ENCODE peak calls at places on chromosome 1, in eight cellular contexts. One of them, this sample, is unnamed.

GRCh38 chr1:24900486-24900849 is 29.6 kb downstream of the RUNX3 start:
- DNase-seq in foreskin fibroblast: no peak
- DNase-seq in sciatic nerve: peak
- DNase-seq in stimulated activated CD8-positive, alpha-beta memory T cell treated with anti-CD3 and anti-CD28 coated beads, Interleukin-4, amount 100 ng/mL, for 1 hour: no peak
- DNase-seq in heart right ventricle: no peak
- DNase-seq in RCC 7860: no peak
- DNase-seq in mesothelial cell of epicardium: no peak
- DNase-seq in activated CD4-positive, alpha-beta memory T cell treated with anti-CD3 and anti-CD28 coated beads, Interleukin-2, amount 10 ng/mL, durations not matched to agents 7 days and 5 days: peak
- DNase-seq in this sample: no peak

GRCh38 chr1:229364216-229365065 is 21.6 kb upstream of the CCSAP start:
- DNase-seq in foreskin fibroblast: no peak
- DNase-seq in sciatic nerve: no peak
- DNase-seq in stimulated activated CD8-positive, alpha-beta memory T cell treated with anti-CD3 and anti-CD28 coated beads, Interleukin-4, amount 100 ng/mL, for 1 hour: no peak
- DNase-seq in heart right ventricle: no peak
- DNase-seq in RCC 7860: no peak
- DNase-seq in mesothelial cell of epicardium: no peak
- DNase-seq in activated CD4-positive, alpha-beta memory T cell treated with anti-CD3 and anti-CD28 coated beads, Interleukin-2, amount 10 ng/mL, durations not matched to agents 7 days and 5 days: no peak
- DNase-seq in this sample: no peak

GRCh38 chr1:181503130-181503810 is 20.0 kb downstream of the CACNA1E start:
- DNase-seq in foreskin fibroblast: no peak
- DNase-seq in sciatic nerve: no peak
- DNase-seq in stimulated activated CD8-positive, alpha-beta memory T cell treated with anti-CD3 and anti-CD28 coated beads, Interleukin-4, amount 100 ng/mL, for 1 hour: no peak
- DNase-seq in heart right ventricle: no peak
- DNase-seq in RCC 7860: no peak
- DNase-seq in mesothelial cell of epicardium: no peak
- DNase-seq in activated CD4-positive, alpha-beta memory T cell treated with anti-CD3 and anti-CD28 coated beads, Interleukin-2, amount 10 ng/mL, durations not matched to agents 7 days and 5 days: no peak
- DNase-seq in this sample: no peak

GRCh38 chr1:201226859-201227488 is 36.4 kb downstream of the IGFN1 start:
- DNase-seq in foreskin fibroblast: no peak
- DNase-seq in sciatic nerve: peak
- DNase-seq in stimulated activated CD8-positive, alpha-beta memory T cell treated with anti-CD3 and anti-CD28 coated beads, Interleukin-4, amount 100 ng/mL, for 1 hour: no peak
- DNase-seq in heart right ventricle: no peak
- DNase-seq in RCC 7860: no peak
- DNase-seq in mesothelial cell of epicardium: no peak
- DNase-seq in activated CD4-positive, alpha-beta memory T cell treated with anti-CD3 and anti-CD28 coated beads, Interleukin-2, amount 10 ng/mL, durations not matched to agents 7 days and 5 days: peak
- DNase-seq in this sample: no peak

GRCh38 chr1:41277371-41277994 is 35.4 kb upstream of the SCMH1 start:
- DNase-seq in foreskin fibroblast: no peak
- DNase-seq in sciatic nerve: no peak
- DNase-seq in stimulated activated CD8-positive, alpha-beta memory T cell treated with anti-CD3 and anti-CD28 coated beads, Interleukin-4, amount 100 ng/mL, for 1 hour: no peak
- DNase-seq in heart right ventricle: no peak
- DNase-seq in RCC 7860: no peak
- DNase-seq in mesothelial cell of epicardium: no peak
- DNase-seq in activated CD4-positive, alpha-beta memory T cell treated with anti-CD3 and anti-CD28 coated beads, Interleukin-2, amount 10 ng/mL, durations not matched to agents 7 days and 5 days: no peak
- DNase-seq in this sample: no peak

GRCh38 chr1:166113630-166114029 is 53.2 kb downstream of the FAM78B start:
- DNase-seq in foreskin fibroblast: no peak
- DNase-seq in sciatic nerve: no peak
- DNase-seq in stimulated activated CD8-positive, alpha-beta memory T cell treated with anti-CD3 and anti-CD28 coated beads, Interleukin-4, amount 100 ng/mL, for 1 hour: no peak
- DNase-seq in heart right ventricle: no peak
- DNase-seq in RCC 7860: no peak
- DNase-seq in mesothelial cell of epicardium: no peak
- DNase-seq in activated CD4-positive, alpha-beta memory T cell treated with anti-CD3 and anti-CD28 coated beads, Interleukin-2, amount 10 ng/mL, durations not matched to agents 7 days and 5 days: no peak
- DNase-seq in this sample: no peak

GRCh38 chr1:107649023-107649422 is 316.0 kb downstream of the VAV3 start:
- DNase-seq in foreskin fibroblast: no peak
- DNase-seq in sciatic nerve: no peak
- DNase-seq in stimulated activated CD8-positive, alpha-beta memory T cell treated with anti-CD3 and anti-CD28 coated beads, Interleukin-4, amount 100 ng/mL, for 1 hour: no peak
- DNase-seq in heart right ventricle: no peak
- DNase-seq in RCC 7860: peak
- DNase-seq in mesothelial cell of epicardium: no peak
- DNase-seq in activated CD4-positive, alpha-beta memory T cell treated with anti-CD3 and anti-CD28 coated beads, Interleukin-2, amount 10 ng/mL, durations not matched to agents 7 days and 5 days: no peak
- DNase-seq in this sample: no peak

GRCh38 chr1:83822206-83822605 is 176.7 kb downstream of the TTLL7 start:
- DNase-seq in foreskin fibroblast: no peak
- DNase-seq in sciatic nerve: no peak
- DNase-seq in stimulated activated CD8-positive, alpha-beta memory T cell treated with anti-CD3 and anti-CD28 coated beads, Interleukin-4, amount 100 ng/mL, for 1 hour: no peak
- DNase-seq in heart right ventricle: no peak
- DNase-seq in RCC 7860: no peak
- DNase-seq in mesothelial cell of epicardium: no peak
- DNase-seq in activated CD4-positive, alpha-beta memory T cell treated with anti-CD3 and anti-CD28 coated beads, Interleukin-2, amount 10 ng/mL, durations not matched to agents 7 days and 5 days: no peak
- DNase-seq in this sample: no peak

GRCh38 chr1:211648336-211648735 is 27.1 kb downstream of the NEK2 start:
- DNase-seq in foreskin fibroblast: no peak
- DNase-seq in sciatic nerve: no peak
- DNase-seq in stimulated activated CD8-positive, alpha-beta memory T cell treated with anti-CD3 and anti-CD28 coated beads, Interleukin-4, amount 100 ng/mL, for 1 hour: no peak
- DNase-seq in heart right ventricle: no peak
- DNase-seq in RCC 7860: peak
- DNase-seq in mesothelial cell of epicardium: no peak
- DNase-seq in activated CD4-positive, alpha-beta memory T cell treated with anti-CD3 and anti-CD28 coated beads, Interleukin-2, amount 10 ng/mL, durations not matched to agents 7 days and 5 days: no peak
- DNase-seq in this sample: no peak

This sample was measured in NCI-H1092 treated with DMSO at 0.1 percent for 48 hours.